ENCODE peak calls at places on chromosomes 7 and 10, in seven cellular contexts. One of them, this sample, is unnamed.

GRCh38 chr10:97016728-97017473 is 168.9 kb downstream of the SLIT1 start:
- DNase-seq in GM12865: peak; percentile 84
- DNase-seq in amygdala: no peak
- DNase-seq in NCI-H1105: no peak
- DNase-seq in T1000: no peak
- DNase-seq in NCI-H460: no peak
- DNase-seq in fibroblast of lung: no peak
- DNase-seq in this sample: no peak

GRCh38 chr7:79159040-79159664 is 294.3 kb downstream of the MAGI2 start:
- DNase-seq in amygdala: no peak
- DNase-seq in GM12865: no peak
- DNase-seq in NCI-H460: no peak
- DNase-seq in fibroblast of lung: no peak
- DNase-seq in NCI-H1105: no peak
- DNase-seq in T1000: no peak
- DNase-seq in this sample: no peak

GRCh38 chr7:36037121-36037662 is 115.9 kb upstream of the EEPD1 start:
- DNase-seq in fibroblast of lung: peak; percentile 91
- DNase-seq in T1000: peak; percentile 82
- DNase-seq in GM12865: no peak
- DNase-seq in NCI-H460: no peak
- DNase-seq in amygdala: no peak
- DNase-seq in NCI-H1105: peak; percentile 3
- DNase-seq in this sample: peak; percentile 48

GRCh38 chr7:117582219-117582704 is 102.4 kb downstream of the CFTR start:
- DNase-seq in NCI-H460: peak; percentile 7
- DNase-seq in fibroblast of lung: peak; percentile 99
- DNase-seq in amygdala: no peak
- DNase-seq in NCI-H1105: no peak
- DNase-seq in T1000: peak; percentile 68
- DNase-seq in GM12865: no peak
- DNase-seq in this sample: peak; percentile 20

GRCh38 chr10:20007426-20007825 is 191.2 kb downstream of the PLXDC2 start:
- DNase-seq in fibroblast of lung: peak; percentile 45
- DNase-seq in GM12865: no peak
- DNase-seq in amygdala: no peak
- DNase-seq in NCI-H460: no peak
- DNase-seq in NCI-H1105: no peak
- DNase-seq in T1000: no peak
- DNase-seq in this sample: no peak

GRCh38 chr7:112022128-112022527 is 184.1 kb downstream of the DOCK4 start:
- DNase-seq in NCI-H1105: no peak
- DNase-seq in T1000: no peak
- DNase-seq in GM12865: no peak
- DNase-seq in fibroblast of lung: no peak
- DNase-seq in amygdala: no peak
- DNase-seq in NCI-H460: no peak
- DNase-seq in this sample: no peak

GRCh38 chr7:129951076-129952011 is 1.4 kb downstream of the UBE2H start:
- DNase-seq in T1000: no peak
- DNase-seq in GM12865: peak; percentile 16
- DNase-seq in fibroblast of lung: no peak
- DNase-seq in NCI-H1105: peak; percentile 3
- DNase-seq in amygdala: no peak
- DNase-seq in NCI-H460: no peak
- DNase-seq in this sample: peak; percentile 45

GRCh38 chr10:34580643-34581042 is 234.5 kb downstream of the PARD3 start:
- DNase-seq in NCI-H460: no peak
- DNase-seq in GM12865: no peak
- DNase-seq in amygdala: no peak
- DNase-seq in NCI-H1105: no peak
- DNase-seq in fibroblast of lung: peak; percentile 43
- DNase-seq in T1000: no peak
- DNase-seq in this sample: no peak

This sample was measured in tibial nerve.